ENCODE peak calls at places on chromosomes 7 and 10, in seven cellular contexts. O is progenitor cell of endocrine pancreas, G is activated T-cell treated with anti-CD3 and anti-CD28 coated beads for 48 hours, T is tibial nerve, L is heart left ventricle, Z is dorsolateral prefrontal cortex, D is NCI-H2107. F is an unnamed sample.

GRCh38 chr7:87137271-87137670 is 15.0 kb upstream of the DMTF1 start:
- DNase-seq in O (no peak), G (no peak), T (no peak), L (no peak), Z (no peak), D (no peak), F (no peak)

GRCh38 chr7:50265968-50266694 is 38.4 kb upstream of the IKZF1 start:
- DNase-seq in O (no peak), G (no peak), T (no peak), L (no peak), Z (no peak), D (no peak), F (no peak)

GRCh38 chr10:100065084-100065660 is 16.5 kb downstream of the CPN1 start:
- DNase-seq in O (no peak), G (no peak), T (no peak), L (no peak), Z (no peak), D (no peak), F (no peak)

GRCh38 chr7:102236592-102237287 is 49.9 kb upstream of the SH2B2 start:
- DNase-seq in O (peak; percentile 49), G (peak; percentile 30), T (peak; percentile 41), L (peak; percentile 56), Z (peak; percentile 57), D (peak; percentile 63), F (no peak)

GRCh38 chr7:92422926-92423325 is 24.4 kb upstream of the GATAD1 start:
- DNase-seq in O (no peak), G (no peak), T (no peak), L (no peak), Z (no peak), D (no peak), F (no peak)

GRCh38 chr7:157738064-157738460 is 401.3 kb downstream of the DNAJB6 start:
- DNase-seq in O (peak; percentile 37), G (no peak), T (no peak), L (no peak), Z (peak; percentile 1), D (no peak), F (no peak)

GRCh38 chr10:52276982-52277381 is 37.1 kb upstream of the DKK1 start:
- DNase-seq in O (no peak), G (no peak), T (no peak), L (no peak), Z (no peak), D (no peak), F (no peak)

GRCh38 chr10:90130321-90131086 is 429.1 kb downstream of the KIF20B start:
- DNase-seq in O (no peak), G (no peak), T (no peak), L (no peak), Z (no peak), D (no peak), F (no peak)

GRCh38 chr10:117431160-117431559 is 55.9 kb upstream of the PDZD8 start:
- DNase-seq in O (no peak), G (no peak), T (no peak), L (no peak), Z (no peak), D (no peak), F (no peak)

GRCh38 chr7:29865526-29865925 is 59.2 kb downstream of the WIPF3 start:
- DNase-seq in O (no peak), G (no peak), T (no peak), L (peak; percentile 31), Z (no peak), D (no peak), F (no peak)

GRCh38 chr10:69869291-69869841 is 67.7 kb downstream of the COL13A1 start:
- DNase-seq in O (no peak), G (no peak), T (no peak), L (no peak), Z (no peak), D (no peak), F (no peak)

GRCh38 chr10:131961777-131962450 is 19.8 kb downstream of the BNIP3 start:
- DNase-seq in O (no peak), G (no peak), T (no peak), L (no peak), Z (no peak), D (no peak), F (no peak)

GRCh38 chr10:55630491-55631056 is 730.5 kb downstream of the ZWINT start:
- DNase-seq in O (no peak), G (no peak), T (no peak), L (no peak), Z (no peak), D (no peak), F (no peak)

GRCh38 chr10:77247076-77247561 is 390.5 kb downstream of the KCNMA1 start:
- DNase-seq in O (no peak), G (no peak), T (no peak), L (no peak), Z (no peak), D (no peak), F (no peak)

GRCh38 chr10:131843881-131844284 is 56.9 kb upstream of the PPP2R2D start:
- DNase-seq in O (no peak), G (no peak), T (no peak), L (peak; percentile 4), Z (peak; percentile 29), D (no peak), F (peak; percentile 64)

GRCh38 chr7:43584200-43584586 is 1.3 kb downstream of the STK17A start:
- DNase-seq in O (no peak), G (no peak), T (no peak), L (peak; percentile 24), Z (no peak), D (no peak), F (no peak)

GRCh38 chr7:157113607-157114006 is 25.1 kb upstream of the UBE3C start:
- DNase-seq in O (no peak), G (no peak), T (no peak), L (no peak), Z (no peak), D (no peak), F (peak; percentile 1)

GRCh38 chr7:19491821-19492452 is 216.9 kb downstream of the POLR1F start:
- DNase-seq in O (no peak), G (no peak), T (no peak), L (no peak), Z (no peak), D (no peak), F (no peak)

F was measured in suprapubic skin.